ENCODE peak calls at places on chromosomes 11 and 22, in eight cellular contexts. N is tibial nerve; H is activated CD4-positive, alpha-beta T cell treated with anti-CD3 and anti-CD28 coated beads, Interleukin-2, amount 50 U/mL, for 4 hours; Y is WTC11; Q is T-helper 1 cell; A is kidney tubule cell; U is ureter; T is IMR-90. J is an unnamed sample.

GRCh38 chr11:11660351-11660750 is 38.5 kb upstream of the GALNT18 start:
- DNase-seq in U (no peak), Y (no peak), T (no peak), Q (no peak), N (no peak), A (no peak), H (no peak), J (no peak)

GRCh38 chr11:6315811-6316425 is 4.4 kb downstream of the CAVIN3 start:
- DNase-seq in A (peak), U (peak), N (peak), T (peak), Y (peak), Q (no peak), H (no peak), J (no peak)

GRCh38 chr11:96228472-96228871 is 114.5 kb downstream of the MAML2 start:
- DNase-seq in A (peak), U (peak), Y (no peak), N (peak), T (peak), Q (no peak), H (no peak), J (no peak)

GRCh38 chr11:2662024-2662312 is 37.8 kb downstream of the KCNQ1OT1 start:
- DNase-seq in N (no peak), Q (no peak), U (no peak), Y (no peak), T (no peak), H (no peak), A (no peak), J (no peak)

GRCh38 chr11:10414659-10415058 is 40.4 kb upstream of the AMPD3 start:
- DNase-seq in A (no peak), H (no peak), Y (no peak), N (no peak), Q (no peak), U (no peak), T (peak), J (no peak)

GRCh38 chr11:73195191-73196007 is 22.7 kb upstream of the P2RY2 start:
- DNase-seq in A (peak), N (no peak), T (no peak), U (no peak), Y (peak), H (no peak), Q (no peak), J (no peak)

GRCh38 chr22:19357270-19358105 is 66.0 kb upstream of the CLTCL1 start:
- DNase-seq in N (no peak), H (no peak), Y (no peak), U (no peak), T (peak), A (no peak), Q (no peak), J (no peak)

GRCh38 chr11:34309970-34310369 is 47.8 kb downstream of the ABTB2 start:
- DNase-seq in T (no peak), U (no peak), Q (no peak), H (no peak), N (no peak), A (no peak), Y (no peak), J (no peak)

GRCh38 chr11:130209944-130210854 is 50.6 kb downstream of the ST14 start:
- DNase-seq in A (no peak), H (no peak), Q (no peak), U (peak), Y (peak), T (no peak), N (no peak), J (no peak)

GRCh38 chr11:60265373-60266214 is 14.9 kb upstream of the MS4A4A start:
- DNase-seq in N (no peak), T (peak), Q (no peak), U (no peak), Y (no peak), H (no peak), A (peak), J (no peak)

GRCh38 chr11:125591659-125592304 is 870 bp upstream of the STT3A start:
- DNase-seq in T (peak), N (no peak), H (peak), Q (peak), A (peak), U (peak), Y (peak), J (peak)

GRCh38 chr22:39545310-39546063 is 12.9 kb upstream of the RPS19BP1 start:
- DNase-seq in H (peak), T (no peak), Y (peak), N (no peak), A (peak), U (no peak), Q (peak), J (peak)

GRCh38 chr11:110077866-110078325 is 15.3 kb upstream of the ZC3H12C start:
- DNase-seq in Y (no peak), H (no peak), N (no peak), A (peak), T (peak), U (no peak), Q (no peak), J (no peak)

GRCh38 chr11:79263001-79263400 is 177.8 kb downstream of the TENM4 start:
- DNase-seq in T (peak), N (no peak), Q (no peak), H (no peak), Y (no peak), U (no peak), A (no peak), J (no peak)

GRCh38 chr22:48104102-48104738 is 1341.8 kb downstream of the TBC1D22A start:
- DNase-seq in Y (no peak), H (no peak), A (no peak), T (no peak), U (peak), Q (no peak), N (no peak), J (no peak)

GRCh38 chr11:31397239-31397834 is 27.7 kb downstream of the DNAJC24 start:
- DNase-seq in H (no peak), U (no peak), A (peak), Q (no peak), Y (no peak), N (no peak), T (peak), J (no peak)

GRCh38 chr11:223921-224320 is 12.2 kb downstream of the SIRT3 start:
- DNase-seq in A (no peak), T (no peak), Y (no peak), Q (no peak), U (no peak), N (no peak), H (no peak), J (no peak)

GRCh38 chr22:17587631-17588030 is 24.3 kb downstream of the SLC25A18 start:
- DNase-seq in H (no peak), N (no peak), U (no peak), T (no peak), A (no peak), Y (no peak), Q (no peak), J (no peak)

GRCh38 chr11:105181521-105181920 is 42.0 kb upstream of the CARD18 start:
- DNase-seq in U (no peak), N (no peak), Q (no peak), Y (no peak), T (peak), A (no peak), H (no peak), J (no peak)

GRCh38 chr11:123740787-123741158 is 687 bp downstream of the ZNF202 start:
- DNase-seq in A (peak), Y (no peak), U (no peak), H (peak), T (no peak), Q (no peak), N (no peak), J (no peak)

GRCh38 chr22:46661221-46661851 is 41.1 kb downstream of the GRAMD4 start:
- DNase-seq in T (peak), Q (peak), U (no peak), N (no peak), A (peak), Y (no peak), H (peak), J (peak)

GRCh38 chr11:124898711-124899110 is 1.0 kb upstream of the ROBO4 start:
- DNase-seq in U (peak), A (no peak), H (no peak), Q (no peak), Y (no peak), N (no peak), T (no peak), J (no peak)

GRCh38 chr11:26618441-26618840 is 46.4 kb upstream of the MUC15 start:
- DNase-seq in U (no peak), H (no peak), Q (no peak), A (no peak), N (no peak), Y (no peak), T (no peak), J (no peak)

GRCh38 chr22:23293720-23294119 is 113.4 kb downstream of the BCR start:
- DNase-seq in T (no peak), Q (no peak), H (no peak), Y (no peak), U (no peak), N (no peak), A (no peak), J (no peak)

GRCh38 chr11:91986218-91986617 is 238.4 kb upstream of the FAT3 start:
- DNase-seq in Q (no peak), Y (no peak), H (no peak), N (no peak), A (no peak), U (no peak), T (no peak), J (no peak)

GRCh38 chr11:61473370-61474025 is 35.1 kb upstream of the LRRC10B start:
- DNase-seq in U (no peak), A (no peak), T (peak), N (no peak), Y (no peak), H (no peak), Q (no peak), J (no peak)

GRCh38 chr11:102416974-102417373 is 35.6 kb downstream of the TMEM123 start:
- DNase-seq in N (no peak), Q (no peak), Y (no peak), A (no peak), T (no peak), H (no peak), U (no peak), J (no peak)

GRCh38 chr11:76523147-76523546 is 78.3 kb downstream of the EMSY start:
- DNase-seq in T (no peak), A (no peak), U (no peak), N (no peak), H (no peak), Y (no peak), Q (no peak), J (no peak)

GRCh38 chr11:10930224-10930960 is 72.5 kb upstream of the ZBED5 start:
- DNase-seq in Y (peak), T (peak), H (no peak), U (no peak), Q (no peak), A (peak), N (no peak), J (no peak)

GRCh38 chr11:122181893-122182292 is 65.9 kb upstream of the BLID start:
- DNase-seq in N (no peak), T (no peak), H (no peak), Q (no peak), Y (no peak), A (no peak), U (no peak), J (no peak)

GRCh38 chr22:19769393-19769715 is 8.8 kb downstream of the TBX1 start:
- DNase-seq in Y (no peak), H (no peak), T (no peak), A (no peak), N (no peak), Q (no peak), U (no peak), J (no peak)

GRCh38 chr11:10328314-10329090 is 23.6 kb downstream of the ADM start:
- DNase-seq in U (no peak), H (no peak), N (no peak), Q (no peak), Y (no peak), A (no peak), T (peak), J (no peak)

GRCh38 chr22:22753526-22754267 is 109.3 kb downstream of the GGTLC2 start:
- DNase-seq in Q (peak), T (peak), Y (peak), U (peak), H (peak), N (no peak), A (peak), J (peak)

GRCh38 chr11:94504689-94505293 is 7.5 kb upstream of the C11orf97 start:
- DNase-seq in A (peak), U (no peak), Q (no peak), Y (no peak), N (no peak), H (no peak), T (peak), J (no peak)